ENCODE peak calls at places on chromosome 1, in six cellular contexts. O is left ventricle myocardium inferior, N is Peyer's patch, T is HL-60, P is neural progenitor cell, K is astrocyte. A is an unnamed sample.

GRCh38 chr1:173753830-173754229 is 39.0 kb downstream of the KLHL20 start:
- DNase-seq in O (no peak), N (no peak), T (no peak), P (no peak), K (no peak), A (no peak)

GRCh38 chr1:92430030-92430429 is 56.7 kb downstream of the GFI1 start:
- DNase-seq in O (no peak), N (no peak), T (no peak), P (no peak), K (no peak), A (no peak)

GRCh38 chr1:178541829-178542553 is 29.1 kb downstream of the TEX35 start:
- DNase-seq in O (no peak), N (peak; percentile 91), T (peak; percentile 37), P (peak; percentile 53), K (no peak), A (peak; percentile 9)

GRCh38 chr1:81799939-81800740 is 594 bp upstream of the ADGRL2 start:
- DNase-seq in O (peak; percentile 50), N (peak; percentile 50), T (no peak), P (peak; percentile 94), K (peak; percentile 66), A (peak; percentile 85)

GRCh38 chr1:206112600-206113301 is 4.4 kb downstream of the AVPR1B start:
- DNase-seq in O (no peak), N (peak; percentile 57), T (no peak), P (no peak), K (no peak), A (no peak)

GRCh38 chr1:205084360-205084759 is at the start of gene TMEM81:
- DNase-seq in O (no peak), N (no peak), T (no peak), P (no peak), K (no peak), A (no peak)

GRCh38 chr1:218073062-218073461 is 212.0 kb upstream of the RRP15 start:
- DNase-seq in O (no peak), N (no peak), T (no peak), P (no peak), K (no peak), A (no peak)

GRCh38 chr1:184982002-184982954 is 8.0 kb upstream of the NIBAN1 start:
- DNase-seq in O (peak; percentile 80), N (peak; percentile 73), T (peak; percentile 54), P (peak; percentile 67), K (peak; percentile 41), A (peak; percentile 82)

GRCh38 chr1:47205918-47206317 is 16.1 kb upstream of the PDZK1IP1 start:
- DNase-seq in O (no peak), N (no peak), T (no peak), P (no peak), K (no peak), A (no peak)

GRCh38 chr1:34362949-34363348 is 186.2 kb downstream of the C1orf94 start:
- DNase-seq in O (no peak), N (no peak), T (no peak), P (no peak), K (no peak), A (no peak)

GRCh38 chr1:205955499-205955898 is 12.2 kb upstream of the SLC26A9 start:
- DNase-seq in O (no peak), N (no peak), T (no peak), P (no peak), K (no peak), A (no peak)

GRCh38 chr1:2416403-2416802 is 4.0 kb upstream of the PEX10 start:
- DNase-seq in O (no peak), N (peak; percentile 64), T (no peak), P (no peak), K (no peak), A (no peak)

GRCh38 chr1:45843474-45843905 is 40.1 kb downstream of the MAST2 start:
- DNase-seq in O (no peak), N (no peak), T (no peak), P (no peak), K (peak; percentile 53), A (peak; percentile 67)

GRCh38 chr1:212566522-212567479 is 41.8 kb upstream of the ATF3 start:
- DNase-seq in O (no peak), N (peak; percentile 57), T (no peak), P (no peak), K (peak; percentile 81), A (peak; percentile 57)

GRCh38 chr1:81232505-81232904 is 568.2 kb upstream of the ADGRL2 start:
- DNase-seq in O (no peak), N (no peak), T (no peak), P (no peak), K (no peak), A (no peak)

GRCh38 chr1:10714337-10715114 is 81.9 kb downstream of the CASZ1 start:
- DNase-seq in O (peak; percentile 68), N (no peak), T (no peak), P (peak; percentile 92), K (peak; percentile 25), A (no peak)

GRCh38 chr1:66475940-66476339 is 58.0 kb upstream of the SGIP1 start:
- DNase-seq in O (peak; percentile 36), N (no peak), T (no peak), P (no peak), K (no peak), A (no peak)

GRCh38 chr1:81430955-81431646 is 369.6 kb upstream of the ADGRL2 start:
- DNase-seq in O (no peak), N (no peak), T (no peak), P (peak; percentile 55), K (no peak), A (no peak)

GRCh38 chr1:153922076-153922837 is 515 bp downstream of the GATAD2B start:
- DNase-seq in O (peak; percentile 43), N (no peak), T (peak; percentile 75), P (peak; percentile 92), K (no peak), A (no peak)

GRCh38 chr1:153922838-153923652 is at the start of gene GATAD2B:
- DNase-seq in O (peak; percentile 100), N (peak; percentile 99), T (peak; percentile 99), P (peak; percentile 100), K (peak; percentile 100), A (peak; percentile 100)

GRCh38 chr1:153921803-153922075 is 1.0 kb downstream of the GATAD2B start:
- DNase-seq in O (no peak), N (no peak), T (no peak), P (no peak), K (no peak), A (no peak)

GRCh38 chr1:153921080-153921802 is 1.5 kb downstream of the GATAD2B start:
- DNase-seq in O (no peak), N (no peak), T (no peak), P (no peak), K (no peak), A (no peak)

DNA sequence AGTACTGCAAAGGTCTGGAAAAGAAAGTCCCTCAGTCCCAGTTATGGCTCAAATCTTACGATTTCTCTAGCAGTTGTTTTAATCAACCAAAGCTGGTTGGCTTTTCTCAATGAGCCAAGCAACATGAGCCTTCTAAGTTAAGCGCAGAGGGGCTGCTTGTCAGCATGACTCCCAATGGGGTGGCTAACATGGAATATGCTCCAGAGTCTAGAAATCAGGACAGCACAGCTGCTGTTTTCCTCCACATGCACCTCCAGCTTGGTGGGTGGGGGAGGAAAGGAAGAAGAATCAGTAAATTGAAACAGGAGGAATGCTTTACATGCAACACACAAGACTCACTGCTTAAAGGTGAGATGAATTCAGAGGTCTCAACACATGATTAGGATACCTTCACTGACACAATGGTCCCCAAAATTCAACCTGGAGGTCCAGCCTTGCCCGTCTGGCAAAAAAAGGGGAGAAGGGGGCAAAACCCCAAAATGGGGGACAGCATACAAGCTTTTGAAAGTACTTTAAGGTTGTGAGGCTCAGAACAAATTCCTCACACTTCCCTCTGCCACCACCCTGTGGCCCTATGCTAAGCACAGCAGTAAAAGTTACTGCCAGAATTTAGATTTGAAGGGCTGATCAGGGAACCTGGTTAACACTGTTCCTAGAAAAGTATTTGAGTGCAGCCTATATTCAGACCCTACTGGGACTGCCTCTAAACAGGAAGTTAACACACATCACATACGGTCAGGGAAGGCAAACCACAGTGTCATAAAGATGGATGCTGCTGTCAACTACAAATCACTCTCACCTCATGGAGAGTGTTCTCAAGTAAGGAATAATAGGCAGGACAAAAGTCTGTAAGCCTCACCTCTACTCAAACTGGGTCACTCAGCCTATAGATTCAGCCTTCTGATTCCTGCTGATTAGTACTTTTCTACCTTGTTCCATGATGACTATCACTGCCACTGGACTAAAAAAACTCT is 2.6 kb downstream of the GATAD2B start:
- DNase-seq in O (no peak), N (no peak), T (no peak), P (peak; percentile 12), K (no peak), A (peak; percentile 42)
- TF ChIP-seq CTCF in O (no peak), N (no peak), T (no peak), P (no peak), K (no peak), A (peak; percentile 37)

DNA sequence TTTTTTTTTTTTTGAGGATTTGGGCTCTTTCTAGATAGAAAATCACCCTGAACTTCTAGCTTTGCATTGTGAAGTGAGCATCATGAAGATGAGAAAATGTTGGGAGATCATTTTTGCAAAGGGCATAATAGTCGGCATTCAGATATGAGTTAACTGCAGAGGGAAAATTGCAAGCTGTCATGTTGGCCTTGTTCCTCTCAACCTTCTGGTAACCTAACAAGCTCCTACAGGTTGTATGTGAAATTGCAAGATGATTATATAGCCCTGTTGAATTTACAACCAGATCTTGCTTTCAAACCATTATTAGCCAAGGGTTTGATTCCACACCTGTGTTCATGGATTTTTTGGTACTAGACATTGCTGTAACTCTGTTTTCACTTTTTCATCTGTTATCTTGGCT is 2.2 kb downstream of the ELOA start:
- DNase-seq in O (no peak), N (no peak), T (no peak), P (peak; percentile 15), K (no peak), A (peak; percentile 58)
- H3K4me3 ChIP-seq in O (no peak overlapping the region), N (no peak overlapping the region), T (peak overlapping the region; percentile 92), P (peak overlapping the region; percentile 96), K (no peak overlapping the region), A (peak overlapping the region; percentile 82)

GRCh38 chr1:156121441-156121840 is 6.9 kb downstream of the LMNA start:
- DNase-seq in O (no peak), N (no peak), T (no peak), P (no peak), K (no peak), A (no peak)

GRCh38 chr1:156124557-156125483 is 10.3 kb downstream of the LMNA start:
- DNase-seq in O (no peak), N (peak; percentile 85), T (no peak), P (no peak), K (no peak), A (no peak)

GRCh38 chr1:156122519-156123355 is 8.2 kb downstream of the LMNA start:
- DNase-seq in O (peak; percentile 85), N (peak; percentile 74), T (no peak), P (peak; percentile 29), K (peak; percentile 83), A (peak; percentile 92)

GRCh38 chr1:156122086-156122485 is 7.6 kb downstream of the LMNA start:
- DNase-seq in O (no peak), N (no peak), T (no peak), P (no peak), K (no peak), A (no peak)

GRCh38 chr1:156123356-156124196 is 9.1 kb downstream of the LMNA start:
- DNase-seq in O (peak; percentile 96), N (peak; percentile 96), T (peak; percentile 76), P (peak; percentile 78), K (peak; percentile 95), A (peak; percentile 98)
- TF ChIP-seq CTCF in O (peak; percentile 19), N (no peak), T (peak; percentile 16), P (peak; percentile 50), K (no peak), A (peak; percentile 36)

DNA sequence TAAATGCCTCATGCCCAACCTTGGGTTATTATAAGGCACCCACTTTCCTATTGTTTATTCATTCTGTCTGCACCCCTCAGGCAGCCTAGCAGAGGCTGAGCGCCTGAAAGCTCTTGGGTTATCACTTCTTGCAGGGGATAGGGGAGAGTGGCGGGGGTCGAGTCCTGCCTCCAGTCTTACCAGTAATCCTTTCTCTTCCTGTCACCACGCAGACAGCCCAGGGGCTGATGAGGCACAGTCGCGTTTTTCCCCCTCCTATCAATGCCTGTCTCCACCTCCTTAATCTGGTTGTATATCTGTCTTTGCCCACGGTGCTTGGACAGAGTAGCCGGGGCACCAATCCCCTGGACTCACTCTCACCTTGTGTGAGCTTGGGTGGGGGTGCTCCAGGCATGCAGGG is 733.1 kb downstream of the MATN1 start:
- DNase-seq in O (no peak), N (no peak), T (no peak), P (no peak), K (no peak), A (no peak)
- H3K4me3 ChIP-seq in O (no peak overlapping the region), N (no peak overlapping the region), T (no peak overlapping the region), P (no peak overlapping the region), K (no peak overlapping the region), A (no peak overlapping the region)